ENCODE peak calls at places on chromosome 16, in eight cellular contexts. One of them, this sample, is unnamed.

GRCh38 chr16:16028311-16028999 is 79.0 kb downstream of the ABCC1 start:
- DNase-seq in HCT116: no peak
- DNase-seq in GM23248: no peak
- DNase-seq in PC-3: peak; percentile 46
- DNase-seq in hepatocyte: no peak
- DNase-seq in MM.1S: no peak
- DNase-seq in GM23338: no peak
- DNase-seq in SK-N-SH: no peak
- DNase-seq in this sample: no peak

GRCh38 chr16:21634216-21634615 is 18.2 kb downstream of the IGSF6 start:
- DNase-seq in HCT116: no peak
- DNase-seq in GM23248: no peak
- DNase-seq in PC-3: peak; percentile 47
- DNase-seq in hepatocyte: no peak
- DNase-seq in MM.1S: no peak
- DNase-seq in GM23338: no peak
- DNase-seq in SK-N-SH: no peak
- DNase-seq in this sample: no peak

GRCh38 chr16:27258241-27258734 is 10.3 kb downstream of the NSMCE1 start:
- DNase-seq in HCT116: no peak
- DNase-seq in GM23248: peak; percentile 37
- DNase-seq in PC-3: peak; percentile 54
- DNase-seq in hepatocyte: no peak
- DNase-seq in MM.1S: no peak
- DNase-seq in GM23338: no peak
- DNase-seq in SK-N-SH: no peak
- DNase-seq in this sample: no peak

GRCh38 chr16:68800257-68800875 is 43.0 kb upstream of the TANGO6 start:
- DNase-seq in HCT116: peak; percentile 62
- DNase-seq in GM23248: peak; percentile 79
- DNase-seq in PC-3: peak; percentile 85
- DNase-seq in hepatocyte: peak; percentile 87
- DNase-seq in MM.1S: peak; percentile 51
- DNase-seq in GM23338: peak; percentile 94
- DNase-seq in SK-N-SH: peak; percentile 71
- DNase-seq in this sample: peak; percentile 81

GRCh38 chr16:54526916-54527315 is 240.3 kb upstream of the IRX3 start:
- DNase-seq in HCT116: no peak
- DNase-seq in GM23248: peak; percentile 79
- DNase-seq in PC-3: no peak
- DNase-seq in hepatocyte: no peak
- DNase-seq in MM.1S: no peak
- DNase-seq in GM23338: no peak
- DNase-seq in SK-N-SH: no peak
- DNase-seq in this sample: no peak

GRCh38 chr16:56851671-56852400 is 13.2 kb upstream of the SLC12A3 start:
- DNase-seq in HCT116: no peak
- DNase-seq in GM23248: peak; percentile 60
- DNase-seq in PC-3: no peak
- DNase-seq in hepatocyte: no peak
- DNase-seq in MM.1S: no peak
- DNase-seq in GM23338: peak; percentile 82
- DNase-seq in SK-N-SH: no peak
- DNase-seq in this sample: peak; percentile 55

GRCh38 chr16:23967775-23968571 is 132.2 kb downstream of the PRKCB start:
- DNase-seq in HCT116: no peak
- DNase-seq in GM23248: no peak
- DNase-seq in PC-3: no peak
- DNase-seq in hepatocyte: no peak
- DNase-seq in MM.1S: no peak
- DNase-seq in GM23338: no peak
- DNase-seq in SK-N-SH: no peak
- DNase-seq in this sample: no peak

GRCh38 chr16:16041196-16041892 is 91.9 kb downstream of the ABCC1 start:
- DNase-seq in HCT116: no peak
- DNase-seq in GM23248: no peak
- DNase-seq in PC-3: no peak
- DNase-seq in hepatocyte: no peak
- DNase-seq in MM.1S: no peak
- DNase-seq in GM23338: peak; percentile 83
- DNase-seq in SK-N-SH: no peak
- DNase-seq in this sample: peak; percentile 69

GRCh38 chr16:80824623-80825364 is 20.4 kb upstream of the CDYL2 start:
- DNase-seq in HCT116: peak; percentile 64
- DNase-seq in GM23248: peak; percentile 69
- DNase-seq in PC-3: peak; percentile 76
- DNase-seq in hepatocyte: peak; percentile 72
- DNase-seq in MM.1S: peak; percentile 55
- DNase-seq in GM23338: peak; percentile 81
- DNase-seq in SK-N-SH: peak; percentile 38
- DNase-seq in this sample: peak; percentile 71

GRCh38 chr16:53817117-53817516 is 113.2 kb downstream of the FTO start:
- DNase-seq in HCT116: peak; percentile 37
- DNase-seq in GM23248: peak; percentile 95
- DNase-seq in PC-3: peak; percentile 72
- DNase-seq in hepatocyte: peak; percentile 39
- DNase-seq in MM.1S: no peak
- DNase-seq in GM23338: no peak
- DNase-seq in SK-N-SH: no peak
- DNase-seq in this sample: no peak

GRCh38 chr16:74309789-74310781 is 13.5 kb downstream of the PSMD7 start:
- DNase-seq in HCT116: peak; percentile 41
- DNase-seq in GM23248: peak; percentile 70
- DNase-seq in PC-3: peak; percentile 55
- DNase-seq in hepatocyte: peak; percentile 58
- DNase-seq in MM.1S: peak; percentile 10
- DNase-seq in GM23338: peak; percentile 76
- DNase-seq in SK-N-SH: peak; percentile 66
- DNase-seq in this sample: peak; percentile 64

DNA sequence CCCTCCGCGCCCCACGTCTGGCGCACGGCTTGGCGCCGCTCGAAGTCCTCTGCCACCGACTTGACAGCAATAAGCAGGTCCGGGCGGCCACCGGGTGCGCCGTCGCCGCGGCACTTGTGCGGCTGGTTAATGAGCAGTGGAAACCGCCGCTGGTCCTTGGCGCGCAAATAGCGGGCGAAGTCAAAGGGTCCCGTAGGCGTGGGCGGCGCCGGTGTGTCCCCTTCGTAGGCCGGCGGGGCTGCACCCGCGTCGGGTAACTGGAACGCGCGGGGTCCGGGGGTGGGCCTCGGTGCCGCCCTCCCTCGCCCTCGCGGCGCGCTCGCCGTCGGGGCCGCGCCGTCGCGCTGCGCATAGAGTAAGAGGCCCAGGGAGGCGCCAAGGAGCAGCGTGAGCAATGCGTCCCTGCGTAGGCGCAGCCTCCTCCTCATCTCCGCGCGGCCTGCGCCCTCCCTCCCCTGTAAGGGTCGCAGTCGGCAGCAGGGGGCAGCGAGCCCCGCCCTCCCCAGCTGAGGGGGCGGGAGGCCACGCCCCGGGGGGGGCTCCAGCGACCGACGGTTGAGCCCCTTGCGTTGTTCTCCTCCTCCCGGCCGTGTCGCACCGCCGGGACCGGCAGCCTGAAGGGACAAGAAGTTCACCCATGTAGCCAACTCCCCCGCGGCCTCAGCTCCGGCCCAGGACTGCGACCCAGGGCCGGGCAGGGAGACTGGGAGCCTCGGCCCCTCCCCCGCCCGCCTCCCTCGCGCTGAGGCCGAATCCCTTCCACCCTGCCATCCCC is 553 bp downstream of the B3GNT9 start:
- DNase-seq in HCT116: no peak
- DNase-seq in GM23248: peak; percentile 90
- DNase-seq in PC-3: no peak
- DNase-seq in hepatocyte: peak; percentile 86
- DNase-seq in MM.1S: peak; percentile 31
- DNase-seq in GM23338: peak; percentile 83
- DNase-seq in SK-N-SH: peak; percentile 97
- DNase-seq in this sample: peak; percentile 86
- TF ChIP-seq EZH2phosphoT487 in HCT116: no peak
- TF ChIP-seq EZH2phosphoT487 in GM23248: no peak
- TF ChIP-seq EZH2phosphoT487 in PC-3: no peak
- TF ChIP-seq EZH2phosphoT487 in hepatocyte: no peak
- TF ChIP-seq EZH2phosphoT487 in MM.1S: no peak
- TF ChIP-seq EZH2phosphoT487 in GM23338: no peak
- TF ChIP-seq EZH2phosphoT487 in SK-N-SH: no peak
- TF ChIP-seq EZH2phosphoT487 in this sample: peak; percentile 50

GRCh38 chr16:25031441-25032307 is 16.5 kb upstream of the ARHGAP17 start:
- DNase-seq in HCT116: peak; percentile 93
- DNase-seq in GM23248: peak; percentile 98
- DNase-seq in PC-3: peak; percentile 94
- DNase-seq in hepatocyte: peak; percentile 97
- DNase-seq in MM.1S: peak; percentile 97
- DNase-seq in GM23338: peak; percentile 98
- DNase-seq in SK-N-SH: peak; percentile 93
- DNase-seq in this sample: peak; percentile 97

GRCh38 chr16:25030420-25031131 is 15.4 kb upstream of the ARHGAP17 start:
- DNase-seq in HCT116: no peak
- DNase-seq in GM23248: no peak
- DNase-seq in PC-3: no peak
- DNase-seq in hepatocyte: no peak
- DNase-seq in MM.1S: no peak
- DNase-seq in GM23338: no peak
- DNase-seq in SK-N-SH: no peak
- DNase-seq in this sample: no peak

GRCh38 chr16:25033852-25034251 is 18.7 kb upstream of the ARHGAP17 start:
- DNase-seq in HCT116: no peak
- DNase-seq in GM23248: peak; percentile 71
- DNase-seq in PC-3: no peak
- DNase-seq in hepatocyte: no peak
- DNase-seq in MM.1S: no peak
- DNase-seq in GM23338: no peak
- DNase-seq in SK-N-SH: no peak
- DNase-seq in this sample: no peak

GRCh38 chr16:25027781-25028180 is 12.6 kb upstream of the ARHGAP17 start:
- DNase-seq in HCT116: no peak
- DNase-seq in GM23248: no peak
- DNase-seq in PC-3: no peak
- DNase-seq in hepatocyte: no peak
- DNase-seq in MM.1S: no peak
- DNase-seq in GM23338: no peak
- DNase-seq in SK-N-SH: no peak
- DNase-seq in this sample: no peak

GRCh38 chr16:25031132-25031440 is 15.9 kb upstream of the ARHGAP17 start:
- DNase-seq in HCT116: no peak
- DNase-seq in GM23248: no peak
- DNase-seq in PC-3: no peak
- DNase-seq in hepatocyte: no peak
- DNase-seq in MM.1S: no peak
- DNase-seq in GM23338: no peak
- DNase-seq in SK-N-SH: no peak
- DNase-seq in this sample: no peak
- H3K4me3 ChIP-seq in HCT116: peak overlapping the region; percentile 46
- H3K4me3 ChIP-seq in GM23248: peak overlapping the region; percentile 63
- H3K4me3 ChIP-seq in PC-3: peak overlapping the region; percentile 51
- H3K4me3 ChIP-seq in hepatocyte: no peak overlapping the region
- H3K4me3 ChIP-seq in MM.1S: peak overlapping the region; percentile 56
- H3K4me3 ChIP-seq in GM23338: peak overlapping the region; percentile 57
- H3K4me3 ChIP-seq in SK-N-SH: peak overlapping the region; percentile 9
- H3K4me3 ChIP-seq in this sample: peak overlapping the region; percentile 30

DNA sequence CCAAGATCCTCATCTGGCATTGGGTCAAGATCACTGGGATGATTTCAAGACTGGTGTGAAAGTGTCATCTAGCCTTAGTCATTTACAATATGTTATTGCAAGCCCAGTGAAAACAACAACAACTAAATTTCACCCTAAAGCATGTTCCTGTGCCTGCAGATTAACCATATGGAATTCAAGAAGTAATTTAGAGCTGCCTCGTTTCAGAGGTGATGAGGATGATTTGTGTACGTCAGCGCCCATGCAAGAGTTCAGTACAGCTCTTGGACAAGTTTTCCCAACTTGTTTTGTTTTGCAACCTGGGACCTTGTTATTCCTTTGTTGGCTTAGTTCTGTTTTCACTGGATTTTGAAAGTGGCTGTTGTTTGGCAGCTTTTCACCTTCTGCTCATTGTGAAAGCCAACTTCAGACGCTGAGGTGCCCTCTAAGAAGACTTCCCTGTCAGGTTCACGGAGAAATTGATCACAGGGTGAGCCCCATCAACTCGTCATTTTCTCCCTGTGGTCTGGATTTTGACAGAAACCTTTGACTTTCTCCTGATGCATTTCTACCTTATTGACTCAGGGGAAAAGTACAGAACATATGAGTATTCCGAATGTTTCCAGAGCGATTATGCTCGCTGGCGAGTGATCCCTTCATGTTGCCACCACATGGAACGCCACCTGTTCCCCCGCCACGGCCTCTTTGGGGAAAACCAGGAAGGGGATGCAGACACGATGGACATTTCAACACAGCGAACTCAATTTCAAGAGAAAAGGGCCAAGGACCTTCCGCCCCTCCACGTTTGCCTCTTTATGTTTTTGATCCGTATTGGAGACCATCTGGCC is 85.6 kb downstream of the FOXL1 start:
- DNase-seq in HCT116: no peak
- DNase-seq in GM23248: peak; percentile 71
- DNase-seq in PC-3: peak; percentile 4
- DNase-seq in hepatocyte: no peak
- DNase-seq in MM.1S: no peak
- DNase-seq in GM23338: no peak
- DNase-seq in SK-N-SH: no peak
- DNase-seq in this sample: no peak
- H3K27ac ChIP-seq in HCT116: peak overlapping the region; percentile 92
- H3K27ac ChIP-seq in GM23248: peak overlapping the region; percentile 96
- H3K27ac ChIP-seq in PC-3: peak overlapping the region; percentile 99
- H3K27ac ChIP-seq in hepatocyte: peak overlapping the region; percentile 99
- H3K27ac ChIP-seq in MM.1S: no peak overlapping the region
- H3K27ac ChIP-seq in GM23338: no peak overlapping the region
- H3K27ac ChIP-seq in SK-N-SH: peak overlapping the region; percentile 29
- H3K27ac ChIP-seq in this sample: no peak overlapping the region

DNA sequence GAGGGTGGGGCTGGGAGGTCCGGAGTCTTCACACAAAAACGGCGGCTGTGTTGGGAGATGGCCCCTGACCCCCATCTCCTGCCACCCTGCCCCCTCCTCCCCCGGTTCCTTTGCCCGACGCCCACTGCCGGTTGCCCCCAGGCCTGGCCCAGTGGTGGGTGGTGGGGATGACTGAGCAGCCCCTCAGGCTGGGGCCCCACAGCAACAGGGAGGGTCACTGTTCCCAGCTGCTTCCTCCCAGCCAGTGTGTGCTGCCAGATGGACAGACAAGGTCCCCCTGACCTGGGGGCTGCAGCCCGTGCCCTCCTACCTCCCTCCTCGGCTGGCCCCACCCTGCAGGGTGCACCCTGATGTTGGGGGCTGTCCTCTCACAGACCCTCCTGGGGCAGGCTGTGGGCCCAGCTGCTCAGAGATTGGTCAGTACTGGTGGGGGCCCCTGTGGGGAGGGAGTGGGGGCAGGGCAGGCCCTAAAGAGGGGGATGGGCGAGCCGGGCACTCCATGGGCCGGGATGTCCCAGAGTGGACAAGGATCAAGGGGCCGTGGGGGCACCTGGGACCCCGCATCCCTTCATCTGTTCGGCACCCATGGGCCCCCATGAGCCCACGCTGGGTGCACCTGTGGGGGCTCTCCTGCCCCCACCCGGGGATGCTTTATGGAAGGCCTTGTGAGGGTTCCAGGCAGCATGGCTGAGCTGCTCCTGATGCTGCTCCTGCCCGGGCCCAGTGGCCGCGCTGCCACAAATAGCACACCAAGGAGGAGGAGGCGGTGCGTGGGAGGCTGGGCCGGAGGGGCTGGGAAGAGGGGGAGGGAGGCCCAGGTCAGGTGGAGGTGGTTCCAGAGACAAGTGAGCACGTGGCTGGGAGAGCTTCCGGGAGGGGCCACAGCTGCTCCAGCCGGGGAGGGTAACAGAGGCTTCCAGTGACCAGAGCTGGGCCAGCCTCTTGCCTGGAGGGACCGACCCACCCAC is 5.1 kb downstream of the C1QTNF8 start:
- DNase-seq in HCT116: no peak
- DNase-seq in GM23248: no peak
- DNase-seq in PC-3: no peak
- DNase-seq in hepatocyte: peak; percentile 75
- DNase-seq in MM.1S: no peak
- DNase-seq in GM23338: no peak
- DNase-seq in SK-N-SH: no peak
- DNase-seq in this sample: no peak
- TF ChIP-seq EZH2phosphoT487 in HCT116: no peak
- TF ChIP-seq EZH2phosphoT487 in GM23248: no peak
- TF ChIP-seq EZH2phosphoT487 in PC-3: no peak
- TF ChIP-seq EZH2phosphoT487 in hepatocyte: no peak
- TF ChIP-seq EZH2phosphoT487 in MM.1S: no peak
- TF ChIP-seq EZH2phosphoT487 in GM23338: no peak
- TF ChIP-seq EZH2phosphoT487 in SK-N-SH: no peak
- TF ChIP-seq EZH2phosphoT487 in this sample: no peak

This sample was measured in neural progenitor cell.